ENCODE peak calls at places on chromosomes 7 and 10, in six cellular contexts. D is transverse colon; N is fibroblast of pulmonary artery; H is activated CD8-positive, alpha-beta memory T cell treated with anti-CD3 and anti-CD28 coated beads for 1 hour; O is stimulated activated CD8-positive, alpha-beta memory T cell treated with anti-CD3 and anti-CD28 coated beads, Interleukin-2, amount 100 ng/mL, for 1 hour; W is DND-41. X is an unnamed sample.

GRCh38 chr7:22296916-22297315 is 60.0 kb downstream of the RAPGEF5 start:
- DNase-seq in D (no peak), N (no peak), H (no peak), O (no peak), W (no peak), X (no peak)

GRCh38 chr7:2225336-2225735 is 7.4 kb downstream of the MAD1L1 start:
- DNase-seq in D (no peak), N (no peak), H (no peak), O (no peak), W (no peak), X (no peak)

GRCh38 chr7:45922810-45923209 is 1.7 kb upstream of the IGFBP3 start:
- DNase-seq in D (no peak), N (peak), H (no peak), O (no peak), W (no peak), X (no peak)

GRCh38 chr7:471191-471865 is 48.3 kb downstream of the PDGFA start:
- DNase-seq in D (no peak), N (no peak), H (no peak), O (no peak), W (no peak), X (peak)

GRCh38 chr10:81414038-81414437 is 461.0 kb upstream of the NRG3 start:
- DNase-seq in D (no peak), N (no peak), H (no peak), O (no peak), W (no peak), X (no peak)

GRCh38 chr10:81367132-81367531 is 507.9 kb upstream of the NRG3 start:
- DNase-seq in D (no peak), N (no peak), H (no peak), O (no peak), W (no peak), X (no peak)

GRCh38 chr10:71278691-71279588 is 40.1 kb upstream of the SLC29A3 start:
- DNase-seq in D (no peak), N (no peak), H (no peak), O (no peak), W (no peak), X (no peak)

GRCh38 chr10:132606536-132607316 is 69.1 kb downstream of the INPP5A start:
- DNase-seq in D (no peak), N (peak), H (no peak), O (no peak), W (no peak), X (peak)

GRCh38 chr7:15937571-15937970 is 251.1 kb upstream of the MEOX2 start:
- DNase-seq in D (no peak), N (no peak), H (no peak), O (no peak), W (no peak), X (no peak)